ENCODE peak calls at places on chromosomes 12 and 14, in eight cellular contexts. F, E, P, M, G, Q, R and D are unnamed samples.

GRCh38 chr14:61322011-61322798 is 826 bp downstream of the PRKCH start:
- DNase-seq in G (no peak), P (no peak), Q (no peak), F (peak), M (no peak), E (no peak), R (no peak), D (peak)

GRCh38 chr14:61472025-61472672 is 150.8 kb downstream of the PRKCH start:
- DNase-seq in P (peak), E (peak), F (no peak), Q (no peak), R (peak), M (no peak), G (peak), D (no peak)

GRCh38 chr12:42987216-42987631 is 397.7 kb upstream of the PRICKLE1 start:
- DNase-seq in R (no peak), P (no peak), F (no peak), G (peak), M (no peak), E (no peak), Q (no peak), D (no peak)

GRCh38 chr12:121992059-121992879 is 29.4 kb upstream of the BCL7A start:
- DNase-seq in P (peak), M (no peak), E (peak), G (no peak), F (no peak), R (no peak), Q (no peak), D (no peak)

GRCh38 chr12:81627336-81628189 is 131.6 kb downstream of the PPFIA2 start:
- DNase-seq in E (peak), F (no peak), Q (no peak), P (peak), M (peak), G (peak), R (no peak), D (no peak)

GRCh38 chr12:52260351-52261210 is 13.9 kb upstream of the KRT86 start:
- DNase-seq in P (no peak), E (no peak), F (no peak), Q (no peak), R (no peak), M (no peak), G (no peak), D (no peak)

GRCh38 chr12:52006726-52007157 is at the start of gene TAMALIN:
- DNase-seq in R (peak), E (peak), M (peak), F (peak), G (peak), Q (peak), P (peak), D (peak)

GRCh38 chr14:60169722-60170121 is 4.5 kb upstream of the DHRS7 start:
- DNase-seq in M (no peak), P (no peak), F (no peak), R (no peak), Q (no peak), G (no peak), E (no peak), D (no peak)

GRCh38 chr14:28116716-28117115 is 649.9 kb upstream of the FOXG1 start:
- DNase-seq in G (peak), E (no peak), P (no peak), F (no peak), M (no peak), Q (no peak), R (no peak), D (no peak)

GRCh38 chr12:54060975-54061778 is 7.5 kb downstream of the HOXC4 start:
- DNase-seq in E (no peak), R (no peak), P (peak), F (no peak), Q (no peak), G (no peak), M (no peak), D (no peak)

GRCh38 chr12:88833641-88834116 is 253.4 kb upstream of the KITLG start:
- DNase-seq in G (no peak), F (no peak), Q (no peak), P (no peak), M (no peak), R (no peak), E (no peak), D (no peak)

GRCh38 chr12:102539651-102540553 is 59.5 kb upstream of the IGF1 start:
- DNase-seq in R (no peak), E (peak), P (peak), F (no peak), M (no peak), Q (no peak), G (no peak), D (no peak)

GRCh38 chr12:124742111-124742510 is 121.6 kb downstream of the SCARB1 start:
- DNase-seq in Q (no peak), F (no peak), P (no peak), M (peak), R (no peak), E (no peak), G (peak), D (peak)

GRCh38 chr12:45907955-45908354 is 82.4 kb downstream of the SCAF11 start:
- DNase-seq in Q (no peak), E (no peak), P (no peak), R (no peak), G (no peak), F (no peak), M (no peak), D (no peak)

GRCh38 chr12:632102-632696 is 31.0 kb downstream of the NINJ2 start:
- DNase-seq in E (peak), R (no peak), M (no peak), Q (no peak), G (no peak), F (no peak), P (peak), D (peak)

GRCh38 chr14:96461950-96462798 is 40.0 kb upstream of the PAPOLA start:
- DNase-seq in R (no peak), P (no peak), Q (no peak), E (no peak), F (peak), M (no peak), G (no peak), D (no peak)

GRCh38 chr14:64117671-64118402 is 176.3 kb downstream of the ESR2 start:
- DNase-seq in M (no peak), F (peak), P (peak), Q (no peak), E (peak), G (no peak), R (no peak), D (peak)

GRCh38 chr14:102279282-102279681 is 25.7 kb downstream of the MOK start:
- DNase-seq in Q (no peak), E (no peak), G (no peak), P (no peak), M (no peak), R (no peak), F (no peak), D (no peak)

GRCh38 chr12:96070670-96071279 is 35.4 kb upstream of the LTA4H start:
- DNase-seq in R (no peak), P (peak), G (peak), M (peak), Q (no peak), E (no peak), F (no peak), D (no peak)

GRCh38 chr14:51547260-51547659 is 104.5 kb upstream of the FRMD6 start:
- DNase-seq in P (peak), G (peak), M (no peak), F (no peak), R (no peak), Q (no peak), E (peak), D (no peak)